ENCODE peak calls at places on chromosome X, in six cellular contexts. G, B, N, P, E and W are unnamed samples.

GRCh38 chrX:42976729-42977366 is 198.9 kb upstream of the PPP1R2C start:
- DNase-seq in P (no peak), N (no peak), E (no peak), G (no peak), B (peak), W (no peak)

GRCh38 chrX:153853180-153853901 is 23.0 kb upstream of the PDZD4 start:
- DNase-seq in G (no peak), P (no peak), B (peak), E (no peak), N (no peak), W (no peak)

GRCh38 chrX:15745179-15745578 is 7.1 kb downstream of the CA5B start:
- DNase-seq in N (no peak), B (no peak), P (no peak), E (no peak), G (no peak), W (no peak)

GRCh38 chrX:123181515-123181914 is 2.6 kb upstream of the GRIA3 start:
- DNase-seq in N (no peak), E (no peak), G (no peak), B (no peak), P (no peak), W (no peak)

GRCh38 chrX:65702956-65703355 is 35.5 kb downstream of the MSN start:
- DNase-seq in E (no peak), P (no peak), G (no peak), N (no peak), B (no peak), W (no peak)

GRCh38 chrX:111880735-111881134 is 4.8 kb downstream of the TRPC5OS start:
- DNase-seq in P (no peak), E (no peak), N (no peak), B (no peak), G (no peak), W (no peak)

GRCh38 chrX:11321986-11322385 is 28.8 kb downstream of the AMELX start:
- DNase-seq in B (no peak), P (no peak), G (no peak), N (no peak), E (no peak), W (no peak)

GRCh38 chrX:12548746-12549145 is 242.5 kb upstream of the PRPS2 start:
- DNase-seq in E (no peak), G (no peak), P (no peak), B (no peak), N (no peak), W (no peak)

GRCh38 chrX:37594755-37595382 is 23.4 kb downstream of the LANCL3 start:
- DNase-seq in P (no peak), G (no peak), B (no peak), E (no peak), N (no peak), W (no peak)

GRCh38 chrX:15301924-15302323 is 13.5 kb downstream of the ASB11 start:
- DNase-seq in P (no peak), G (no peak), N (peak), B (no peak), E (peak), W (no peak)

GRCh38 chrX:152821145-152821765 is 9.3 kb downstream of the CETN2 start:
- DNase-seq in E (peak), N (no peak), G (no peak), B (peak), P (peak), W (no peak)

GRCh38 chrX:150364347-150365050 is 1.4 kb downstream of the MAMLD1 start:
- DNase-seq in N (no peak), E (peak), G (peak), P (no peak), B (peak), W (no peak)

GRCh38 chrX:38154818-38155217 is 65.9 kb downstream of the SRPX start:
- DNase-seq in P (no peak), G (no peak), N (no peak), B (no peak), E (no peak), W (no peak)

GRCh38 chrX:51144828-51145442 is 187.7 kb upstream of the NUDT10 start:
- DNase-seq in G (no peak), P (no peak), E (no peak), B (peak), N (no peak), W (no peak)

DNA sequence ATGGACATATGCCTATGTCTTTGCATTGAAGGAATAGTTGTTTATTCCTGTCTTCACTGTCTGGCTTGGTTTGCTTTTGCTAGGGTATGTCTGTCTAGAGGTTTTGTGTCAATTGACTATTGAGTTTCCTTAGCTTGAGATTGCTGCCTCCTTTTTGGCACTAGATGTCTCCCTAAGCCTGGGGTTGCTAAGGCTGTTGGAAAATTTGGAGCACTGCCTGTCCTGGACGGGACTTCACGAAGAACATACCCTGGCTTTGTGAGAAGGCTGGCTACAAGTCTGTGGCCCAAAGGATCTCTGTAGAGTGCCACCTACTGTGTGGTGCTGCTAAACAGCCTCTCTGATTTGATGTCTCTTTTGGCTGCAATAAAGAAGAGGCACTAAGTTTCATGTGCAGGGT is 183.8 kb upstream of the NUDT10 start:
- DNase-seq in G (no peak), N (no peak), B (no peak), P (peak), E (no peak), W (no peak)
- TF ChIP-seq CTCF in G (no peak), N (no peak), B (no peak), P (peak), E (peak), W (no peak)

GRCh38 chrX:71619193-71619592 is 882 bp upstream of the CXCR3 start:
- DNase-seq in B (no peak), G (no peak), P (no peak), E (no peak), N (no peak), W (no peak)

GRCh38 chrX:71617742-71618141 is 569 bp downstream of the CXCR3 start:
- DNase-seq in G (no peak), B (no peak), P (no peak), E (peak), N (no peak), W (no peak)

GRCh38 chrX:71616672-71617529 is 1.4 kb downstream of the CXCR3 start:
- DNase-seq in E (peak), P (no peak), B (no peak), N (no peak), G (no peak), W (no peak)

GRCh38 chrX:71618787-71619186 is 476 bp upstream of the CXCR3 start:
- DNase-seq in N (no peak), B (no peak), P (no peak), E (no peak), G (no peak), W (no peak)

GRCh38 chrX:71618303-71618721 is at the start of gene CXCR3:
- DNase-seq in N (no peak), G (no peak), P (no peak), E (peak), B (no peak), W (no peak)
- H3K4me3 ChIP-seq in N (no peak), G (no peak), P (no peak), E (no peak), B (no peak), W (no peak)

GRCh38 chrX:13752141-13752540 is 17.6 kb downstream of the OFD1 start:
- DNase-seq in P (no peak), E (no peak), N (no peak), B (no peak), G (no peak), W (no peak)

GRCh38 chrX:13750812-13751211 is 16.3 kb downstream of the OFD1 start:
- DNase-seq in B (no peak), G (no peak), E (no peak), P (no peak), N (no peak), W (no peak)

GRCh38 chrX:13750204-13750603 is 15.7 kb downstream of the OFD1 start:
- DNase-seq in B (no peak), P (peak), G (no peak), E (no peak), N (no peak), W (no peak)

GRCh38 chrX:13748486-13748885 is 13.9 kb downstream of the OFD1 start:
- DNase-seq in E (no peak), B (no peak), G (no peak), P (no peak), N (no peak), W (no peak)

DNA sequence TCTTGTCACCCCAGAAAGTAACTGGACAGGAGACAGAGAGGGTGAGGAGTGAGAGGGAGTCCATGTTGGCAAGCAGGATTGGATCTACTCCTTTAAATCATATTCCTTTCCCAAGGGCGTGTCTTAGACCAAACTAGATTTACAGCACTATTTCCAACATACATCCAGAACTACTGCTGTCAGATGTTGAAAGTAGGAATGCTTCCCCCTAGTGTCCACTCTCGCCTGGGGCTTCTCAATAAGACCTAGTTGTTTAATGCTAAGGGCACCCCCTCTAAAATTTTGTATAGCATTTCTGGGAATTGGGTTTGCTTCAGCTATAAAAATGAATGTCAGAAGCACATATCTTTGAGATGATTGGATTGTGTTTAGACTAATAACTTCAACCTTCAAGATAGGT is 13.3 kb downstream of the OFD1 start:
- DNase-seq in B (peak), G (no peak), P (peak), E (peak), N (no peak), W (peak)
- TF ChIP-seq CTCF in B (peak), G (peak), P (peak), E (peak), N (peak), W (peak)

DNA sequence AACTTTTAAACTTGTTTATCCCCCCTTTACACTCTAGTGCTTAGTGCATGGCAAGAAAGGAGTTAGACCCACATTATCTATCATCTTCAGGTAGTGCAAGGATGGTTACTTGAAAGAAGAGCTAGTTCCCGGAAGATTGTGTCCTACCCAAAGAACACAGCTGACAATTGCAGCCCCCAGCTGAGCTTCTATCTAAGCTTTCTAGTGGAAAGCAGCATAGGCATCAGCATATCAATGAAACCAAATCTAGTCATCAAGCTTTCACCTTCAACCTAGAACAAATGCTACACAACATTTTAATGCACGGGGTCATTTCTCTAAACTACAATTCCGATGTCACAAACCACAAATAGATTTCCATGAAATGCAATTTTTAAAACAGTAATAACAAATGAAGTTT is 88.9 kb upstream of the TFDP3 start:
- DNase-seq in P (no peak), B (no peak), E (no peak), N (no peak), G (no peak), W (no peak)
- H3K4me3 ChIP-seq in P (no peak), B (no peak), E (no peak), N (no peak), G (no peak), W (no peak)

GRCh38 chrX:124401696-124402095 is 55.3 kb downstream of the SH2D1A start:
- DNase-seq in E (no peak), B (no peak), G (no peak), N (no peak), P (no peak), W (no peak)

GRCh38 chrX:124405868-124406267 is 59.5 kb downstream of the SH2D1A start:
- DNase-seq in G (no peak), B (no peak), E (no peak), N (no peak), P (no peak), W (no peak)

GRCh38 chrX:124406294-124407013 is 60.1 kb downstream of the SH2D1A start:
- DNase-seq in E (peak), G (peak), P (peak), B (peak), N (peak), W (peak)
- TF ChIP-seq CTCF in E (peak), G (peak), P (peak), B (peak), N (peak), W (peak)

DNA sequence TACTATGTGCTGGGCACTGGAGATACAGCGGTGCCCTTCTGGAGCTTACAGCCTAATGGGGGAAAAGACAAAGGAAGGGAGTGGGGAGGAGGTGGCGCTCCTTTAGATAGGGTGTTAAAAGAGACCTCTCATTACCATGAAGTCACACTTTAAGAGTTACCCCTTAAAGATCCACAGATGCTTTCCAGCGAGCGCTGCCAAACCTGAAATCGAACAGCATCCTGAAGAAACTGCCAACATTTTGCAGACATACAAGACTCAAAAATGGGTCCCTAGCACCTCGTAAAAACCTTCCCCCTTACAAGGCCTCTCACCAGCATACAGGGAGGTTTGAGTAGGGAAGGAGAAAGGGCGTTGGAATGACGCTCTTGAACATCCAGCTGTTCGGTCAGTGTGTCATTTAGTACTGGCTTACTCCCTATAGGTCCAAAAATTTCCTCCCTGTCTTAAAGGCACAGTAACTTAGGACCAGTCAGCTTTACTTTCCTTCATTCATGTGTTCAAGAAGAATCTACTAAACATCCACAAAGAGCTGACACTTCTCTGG is 45.3 kb upstream of the PGRMC1 start:
- DNase-seq in E (no peak), G (no peak), P (no peak), B (no peak), N (no peak), W (peak)
- H3K4me3 ChIP-seq in E (no peak), G (no peak), P (no peak), B (no peak), N (no peak), W (no peak)

GRCh38 chrX:87299563-87300160 is 217.9 kb upstream of the KLHL4 start:
- DNase-seq in N (no peak), P (no peak), G (no peak), B (no peak), E (no peak), W (no peak)
- TF ChIP-seq CTCF in N (no peak), P (peak), G (peak), B (peak), E (no peak), W (no peak)

GRCh38 chrX:5474282-5474681 is 754.4 kb downstream of the NLGN4X start:
- DNase-seq in E (no peak), B (no peak), N (no peak), G (no peak), P (no peak), W (no peak)
- H3K4me3 ChIP-seq in E (no peak), B (no peak), N (no peak), G (no peak), P (no peak), W (no peak)

DNA sequence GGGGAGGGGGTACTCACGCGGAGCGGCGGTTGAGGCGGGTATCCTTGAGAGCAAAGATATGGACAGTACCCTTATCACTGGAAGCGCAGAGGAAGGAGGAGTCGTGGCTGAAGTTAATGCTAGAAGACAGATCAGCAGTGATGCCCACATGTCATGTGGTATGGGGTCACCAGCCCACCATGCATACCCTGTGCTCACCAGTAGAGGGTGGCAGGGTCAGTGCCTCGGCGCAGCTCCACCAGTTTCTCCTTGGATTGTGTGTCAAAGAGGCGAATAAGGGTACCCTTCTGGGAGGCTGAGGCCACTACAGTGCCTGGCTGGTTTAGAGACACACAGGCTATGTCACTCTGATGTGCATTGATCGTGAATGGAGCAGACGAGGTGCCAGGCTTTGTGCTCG is 1.5 kb upstream of the PRAF2 start:
- DNase-seq in P (no peak), N (no peak), E (no peak), B (no peak), G (no peak), W (no peak)
- TF ChIP-seq CTCF in P (no peak), N (no peak), E (no peak), B (peak), G (no peak), W (no peak)